ENCODE peak calls at places on chromosome 11, in five cellular contexts. One of them, this sample, is unnamed.

GRCh38 chr11:23113887-23114216 is 253.6 kb upstream of the CCDC179 start:
- DNase-seq in left ventricle myocardium inferior: no peak
- DNase-seq in thyroid gland: no peak
- DNase-seq in CD8-positive, alpha-beta T cell: no peak
- DNase-seq in A549: no peak
- DNase-seq in this sample: no peak

GRCh38 chr11:58579192-58580129 is 598 bp downstream of the ZFP91 start:
- DNase-seq in left ventricle myocardium inferior: peak
- DNase-seq in thyroid gland: peak
- DNase-seq in CD8-positive, alpha-beta T cell: peak
- DNase-seq in A549: peak
- DNase-seq in this sample: peak

GRCh38 chr11:61955416-61956135 is 5.4 kb downstream of the BEST1 start:
- DNase-seq in left ventricle myocardium inferior: no peak
- DNase-seq in thyroid gland: peak
- DNase-seq in CD8-positive, alpha-beta T cell: no peak
- DNase-seq in A549: no peak
- DNase-seq in this sample: no peak

GRCh38 chr11:95152878-95153856 is 63.5 kb downstream of the ENDOD1 start:
- DNase-seq in left ventricle myocardium inferior: no peak
- DNase-seq in thyroid gland: no peak
- DNase-seq in CD8-positive, alpha-beta T cell: no peak
- DNase-seq in A549: no peak
- DNase-seq in this sample: no peak

GRCh38 chr11:114571712-114572111 is 12.0 kb upstream of the NXPE1 start:
- DNase-seq in left ventricle myocardium inferior: no peak
- DNase-seq in thyroid gland: no peak
- DNase-seq in CD8-positive, alpha-beta T cell: no peak
- DNase-seq in A549: no peak
- DNase-seq in this sample: no peak

GRCh38 chr11:81080476-81080875 is 1639.6 kb upstream of the TENM4 start:
- DNase-seq in left ventricle myocardium inferior: no peak
- DNase-seq in thyroid gland: no peak
- DNase-seq in CD8-positive, alpha-beta T cell: no peak
- DNase-seq in A549: no peak
- DNase-seq in this sample: no peak

GRCh38 chr11:27234043-27234668 is 128.9 kb downstream of the CCDC34 start:
- DNase-seq in left ventricle myocardium inferior: peak
- DNase-seq in thyroid gland: no peak
- DNase-seq in CD8-positive, alpha-beta T cell: no peak
- DNase-seq in A549: peak
- DNase-seq in this sample: peak

GRCh38 chr11:121372028-121372427 is 79.5 kb downstream of the SC5D start:
- DNase-seq in left ventricle myocardium inferior: no peak
- DNase-seq in thyroid gland: no peak
- DNase-seq in CD8-positive, alpha-beta T cell: no peak
- DNase-seq in A549: no peak
- DNase-seq in this sample: no peak

GRCh38 chr11:61026121-61027031 is 54.9 kb downstream of the CD6 start:
- DNase-seq in left ventricle myocardium inferior: no peak
- DNase-seq in thyroid gland: no peak
- DNase-seq in CD8-positive, alpha-beta T cell: peak
- DNase-seq in A549: no peak
- DNase-seq in this sample: no peak

GRCh38 chr11:72209101-72209500 is 7.5 kb upstream of the FOLR2 start:
- DNase-seq in left ventricle myocardium inferior: no peak
- DNase-seq in thyroid gland: no peak
- DNase-seq in CD8-positive, alpha-beta T cell: no peak
- DNase-seq in A549: no peak
- DNase-seq in this sample: no peak

GRCh38 chr11:69540118-69541000 is 58.9 kb downstream of the LINC01488 start:
- DNase-seq in left ventricle myocardium inferior: peak
- DNase-seq in thyroid gland: peak
- DNase-seq in CD8-positive, alpha-beta T cell: no peak
- DNase-seq in A549: no peak
- DNase-seq in this sample: no peak

GRCh38 chr11:126167476-126167875 is 44.0 kb downstream of the RPUSD4 start:
- DNase-seq in left ventricle myocardium inferior: no peak
- DNase-seq in thyroid gland: no peak
- DNase-seq in CD8-positive, alpha-beta T cell: no peak
- DNase-seq in A549: no peak
- DNase-seq in this sample: no peak

GRCh38 chr11:3816673-3817072 is 8.3 kb downstream of the PGAP2 start:
- DNase-seq in left ventricle myocardium inferior: no peak
- DNase-seq in thyroid gland: peak
- DNase-seq in CD8-positive, alpha-beta T cell: no peak
- DNase-seq in A549: no peak
- DNase-seq in this sample: no peak

GRCh38 chr11:8207080-8208000 is 38.5 kb upstream of the RIC3 start:
- DNase-seq in left ventricle myocardium inferior: no peak
- DNase-seq in thyroid gland: no peak
- DNase-seq in CD8-positive, alpha-beta T cell: no peak
- DNase-seq in A549: no peak
- DNase-seq in this sample: no peak

GRCh38 chr11:37544491-37544890 is 946.5 kb upstream of the RAG2 start:
- DNase-seq in left ventricle myocardium inferior: no peak
- DNase-seq in thyroid gland: no peak
- DNase-seq in CD8-positive, alpha-beta T cell: no peak
- DNase-seq in A549: no peak
- DNase-seq in this sample: no peak

GRCh38 chr11:111443640-111444039 is 64.6 kb upstream of the POU2AF1 start:
- DNase-seq in left ventricle myocardium inferior: no peak
- DNase-seq in thyroid gland: no peak
- DNase-seq in CD8-positive, alpha-beta T cell: no peak
- DNase-seq in A549: no peak
- DNase-seq in this sample: no peak

DNA sequence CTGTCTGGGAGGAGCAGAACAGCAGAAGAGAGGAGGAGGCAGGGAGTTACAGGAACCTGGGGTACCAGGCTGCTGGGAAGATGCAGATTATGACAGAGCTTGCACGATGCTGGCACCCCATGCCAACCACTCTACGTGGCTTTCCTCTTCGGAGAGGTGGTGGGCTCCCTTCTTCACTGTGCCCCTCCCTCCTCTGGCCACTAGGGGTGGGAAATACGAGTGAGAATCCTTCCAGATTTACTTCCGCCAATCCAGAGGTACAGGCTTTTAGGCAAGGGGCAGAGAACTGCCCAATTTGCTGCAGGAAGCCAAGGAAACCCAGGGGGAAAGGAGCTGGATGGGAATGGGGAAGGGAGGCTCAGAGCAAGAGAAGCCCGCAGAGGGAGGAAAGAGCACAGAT is 12.3 kb downstream of the HYOU1 start:
- DNase-seq in left ventricle myocardium inferior: no peak
- DNase-seq in thyroid gland: no peak
- DNase-seq in CD8-positive, alpha-beta T cell: no peak
- DNase-seq in A549: no peak
- DNase-seq in this sample: no peak
- TF ChIP-seq CTCF in left ventricle myocardium inferior: no peak
- TF ChIP-seq CTCF in thyroid gland: no peak
- TF ChIP-seq CTCF in CD8-positive, alpha-beta T cell: no peak
- TF ChIP-seq CTCF in A549: no peak
- TF ChIP-seq CTCF in this sample: no peak

GRCh38 chr11:122653911-122654310 is 1.6 kb upstream of the UBASH3B start:
- DNase-seq in left ventricle myocardium inferior: no peak
- DNase-seq in thyroid gland: no peak
- DNase-seq in CD8-positive, alpha-beta T cell: no peak
- DNase-seq in A549: no peak
- DNase-seq in this sample: no peak
- TF ChIP-seq CTCF in left ventricle myocardium inferior: no peak
- TF ChIP-seq CTCF in thyroid gland: no peak
- TF ChIP-seq CTCF in CD8-positive, alpha-beta T cell: no peak
- TF ChIP-seq CTCF in A549: no peak
- TF ChIP-seq CTCF in this sample: no peak

GRCh38 chr11:66493124-66493523 is 12.9 kb downstream of the DPP3 start:
- DNase-seq in left ventricle myocardium inferior: no peak
- DNase-seq in thyroid gland: no peak
- DNase-seq in CD8-positive, alpha-beta T cell: no peak
- DNase-seq in A549: no peak
- DNase-seq in this sample: no peak

GRCh38 chr11:66494458-66494857 is 14.2 kb downstream of the DPP3 start:
- DNase-seq in left ventricle myocardium inferior: no peak
- DNase-seq in thyroid gland: no peak
- DNase-seq in CD8-positive, alpha-beta T cell: no peak
- DNase-seq in A549: no peak
- DNase-seq in this sample: no peak

GRCh38 chr11:66497206-66497605 is 13.2 kb upstream of the BBS1 start:
- DNase-seq in left ventricle myocardium inferior: no peak
- DNase-seq in thyroid gland: no peak
- DNase-seq in CD8-positive, alpha-beta T cell: no peak
- DNase-seq in A549: no peak
- DNase-seq in this sample: no peak

GRCh38 chr11:66494935-66495334 is 14.7 kb downstream of the DPP3 start:
- DNase-seq in left ventricle myocardium inferior: no peak
- DNase-seq in thyroid gland: no peak
- DNase-seq in CD8-positive, alpha-beta T cell: no peak
- DNase-seq in A549: no peak
- DNase-seq in this sample: no peak

GRCh38 chr11:66495401-66495844 is 15.0 kb upstream of the BBS1 start:
- DNase-seq in left ventricle myocardium inferior: no peak
- DNase-seq in thyroid gland: no peak
- DNase-seq in CD8-positive, alpha-beta T cell: no peak
- DNase-seq in A549: no peak
- DNase-seq in this sample: no peak
- TF ChIP-seq CTCF in left ventricle myocardium inferior: no peak
- TF ChIP-seq CTCF in thyroid gland: no peak
- TF ChIP-seq CTCF in CD8-positive, alpha-beta T cell: no peak
- TF ChIP-seq CTCF in A549: no peak
- TF ChIP-seq CTCF in this sample: no peak

DNA sequence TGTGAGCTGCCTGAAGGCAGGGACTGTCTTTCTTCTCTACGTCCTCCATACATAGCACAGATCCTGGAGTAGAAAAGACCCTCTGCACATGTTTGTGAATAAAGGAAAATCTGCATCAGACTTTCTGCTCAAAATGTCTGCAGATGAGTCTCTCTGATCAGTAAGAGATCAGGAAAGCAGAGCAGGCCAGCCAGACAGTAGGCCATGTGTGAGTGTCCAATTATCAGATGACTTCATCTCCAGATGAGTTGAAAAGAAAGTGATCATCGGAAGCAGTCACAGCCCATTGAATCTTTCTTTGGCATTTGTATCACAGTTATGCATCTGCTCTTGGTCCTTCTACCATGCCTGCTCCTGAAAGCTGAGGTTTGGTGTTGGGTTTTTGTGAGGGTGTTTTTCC is 298.7 kb upstream of the NCAM1 start:
- DNase-seq in left ventricle myocardium inferior: no peak
- DNase-seq in thyroid gland: no peak
- DNase-seq in CD8-positive, alpha-beta T cell: no peak
- DNase-seq in A549: no peak
- DNase-seq in this sample: no peak
- TF ChIP-seq CTCF in left ventricle myocardium inferior: no peak
- TF ChIP-seq CTCF in thyroid gland: no peak
- TF ChIP-seq CTCF in CD8-positive, alpha-beta T cell: no peak
- TF ChIP-seq CTCF in A549: no peak
- TF ChIP-seq CTCF in this sample: no peak

DNA sequence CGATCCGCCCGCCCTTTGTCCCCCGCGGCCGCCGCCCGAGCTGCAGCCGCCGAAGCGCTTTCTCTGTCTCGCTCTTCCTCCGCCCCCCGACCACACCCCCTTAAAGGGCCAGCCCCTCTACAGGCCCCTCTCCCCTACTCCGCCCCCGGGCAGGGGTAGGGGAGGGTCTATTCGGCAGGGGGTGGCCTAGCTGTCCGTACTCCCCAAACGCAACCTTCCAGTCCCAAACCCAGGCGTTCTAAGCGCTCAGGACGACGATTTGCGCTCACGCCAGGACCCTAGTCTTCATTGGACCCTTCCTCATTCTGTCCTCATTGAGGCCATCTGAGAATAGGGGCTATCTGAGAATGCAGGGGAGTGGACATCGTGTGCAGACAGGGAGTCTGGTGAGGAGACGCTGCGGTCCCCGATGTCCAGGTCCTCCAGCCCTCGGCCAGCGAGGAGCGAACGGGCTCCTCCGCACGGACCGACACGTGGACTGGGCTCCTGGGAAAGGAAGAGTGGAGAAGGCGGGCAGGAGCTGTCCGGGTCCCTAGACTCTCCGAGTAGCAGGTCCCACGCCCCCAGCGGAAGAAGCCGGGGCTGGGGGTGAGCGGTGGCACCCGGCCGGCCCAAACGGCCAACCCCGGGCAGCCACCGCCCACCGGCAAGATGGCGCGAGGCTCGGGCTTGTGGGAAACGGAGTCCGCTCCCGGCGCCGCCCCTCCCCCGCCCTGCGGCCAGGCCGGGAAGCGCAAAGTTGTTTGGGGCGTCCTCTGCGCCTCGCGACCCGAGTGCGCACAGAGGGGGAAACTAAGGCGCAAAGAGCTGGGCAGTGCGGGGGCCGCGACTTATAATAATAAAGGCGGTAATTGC is at the start of gene PPP1R14B:
- DNase-seq in left ventricle myocardium inferior: peak
- DNase-seq in thyroid gland: peak
- DNase-seq in CD8-positive, alpha-beta T cell: peak
- DNase-seq in A549: peak
- DNase-seq in this sample: peak
- TF ChIP-seq CTCF in left ventricle myocardium inferior: peak
- TF ChIP-seq CTCF in thyroid gland: no peak
- TF ChIP-seq CTCF in CD8-positive, alpha-beta T cell: no peak
- TF ChIP-seq CTCF in A549: no peak
- TF ChIP-seq CTCF in this sample: no peak

This sample was measured in activated B cell treated with CpG ODN at 0.5 μM for 24 hours.